ENCODE peak calls at places on chromosomes 7 and 10, in five cellular contexts. B is H54; C is EL; W is mucosa of gallbladder; K is stimulated activated CD8-positive, alpha-beta memory T cell treated with anti-CD3 and anti-CD28 coated beads, Interleukin-15, amount 100 ng/mL, for 24 hours. O is an unnamed sample.

GRCh38 chr7:84336303-84336702 is 141.7 kb upstream of the SEMA3A start:
- DNase-seq in B (no peak), C (no peak), W (no peak), K (no peak), O (no peak)

GRCh38 chr7:131827421-131827820 is 271.0 kb upstream of the PODXL start:
- DNase-seq in B (no peak), C (no peak), W (no peak), K (no peak), O (no peak)

GRCh38 chr7:94382746-94383145 is 11.9 kb upstream of the COL1A2 start:
- DNase-seq in B (no peak), C (no peak), W (no peak), K (no peak), O (no peak)

GRCh38 chr10:60167056-60167455 is 222.6 kb downstream of the ANK3 start:
- DNase-seq in B (no peak), C (no peak), W (no peak), K (no peak), O (no peak)

GRCh38 chr7:155741805-155742204 is 70.5 kb downstream of the SHH start:
- DNase-seq in B (no peak), C (no peak), W (peak; percentile 17), K (no peak), O (no peak)

GRCh38 chr10:16835223-16835622 is 18.0 kb upstream of the RSU1 start:
- DNase-seq in B (no peak), C (no peak), W (no peak), K (no peak), O (no peak)

GRCh38 chr10:124647421-124648130 is 96.6 kb downstream of the FAM53B start:
- DNase-seq in B (peak; percentile 69), C (peak; percentile 60), W (peak; percentile 66), K (no peak), O (peak; percentile 91)

GRCh38 chr7:152756126-152756525 is 3.4 kb upstream of the ACTR3B start:
- DNase-seq in B (no peak), C (peak; percentile 13), W (no peak), K (no peak), O (no peak)

GRCh38 chr7:107981466-107981865 is 21.5 kb downstream of the LAMB1 start:
- DNase-seq in B (no peak), C (no peak), W (no peak), K (no peak), O (no peak)

GRCh38 chr7:116572036-116572435 is 47.2 kb downstream of the CAV1 start:
- DNase-seq in B (no peak), C (no peak), W (no peak), K (no peak), O (no peak)

GRCh38 chr7:74417419-74417971 is 36.2 kb upstream of the GTF2IRD1 start:
- DNase-seq in B (peak; percentile 80), C (peak; percentile 68), W (peak; percentile 64), K (peak; percentile 36), O (no peak)

GRCh38 chr10:373015-373414 is 237.8 kb downstream of the ZMYND11 start:
- DNase-seq in B (no peak), C (no peak), W (no peak), K (no peak), O (no peak)

O was measured in upper lobe of left lung.